ENCODE peak calls at places on chromosomes 12 and 14, in five cellular contexts. X, B, G, T and Z are unnamed samples.

GRCh38 chr12:69022674-69023073 is 89.7 kb upstream of the CPM start:
- DNase-seq in B (no peak), T (no peak), G (no peak), X (peak; percentile 25), Z (no peak)

GRCh38 chr14:55448146-55448614 is 7.8 kb upstream of the TBPL2 start:
- DNase-seq in X (peak; percentile 97), T (peak; percentile 87), G (peak; percentile 43), B (no peak), Z (peak; percentile 91)

GRCh38 chr12:109804820-109805761 is 28.1 kb downstream of the TRPV4 start:
- DNase-seq in G (peak; percentile 45), T (peak; percentile 62), B (peak; percentile 52), X (peak; percentile 39), Z (peak; percentile 47)

GRCh38 chr12:64181504-64182291 is 40.4 kb downstream of the KICS2 start:
- DNase-seq in B (peak; percentile 11), G (peak; percentile 67), T (peak; percentile 90), X (peak; percentile 99), Z (peak; percentile 91)

GRCh38 chr12:100823988-100824387 is 29.4 kb downstream of the ANO4 start:
- DNase-seq in X (peak; percentile 69), B (no peak), T (no peak), G (no peak), Z (peak; percentile 65)

GRCh38 chr14:100676089-100676685 is 50.5 kb upstream of the DLK1 start:
- DNase-seq in G (no peak), X (no peak), T (no peak), B (no peak), Z (no peak)

GRCh38 chr14:51962678-51963077 is 26.7 kb upstream of the RTRAF start:
- DNase-seq in T (no peak), X (peak; percentile 20), B (no peak), G (no peak), Z (no peak)

GRCh38 chr12:39647383-39647782 is 27.8 kb upstream of the ABCD2 start:
- DNase-seq in G (no peak), T (no peak), X (no peak), B (no peak), Z (no peak)

GRCh38 chr14:91202234-91202974 is 42.1 kb downstream of the GPR68 start:
- DNase-seq in T (no peak), B (no peak), X (no peak), G (peak; percentile 43), Z (peak; percentile 59)

GRCh38 chr12:127245437-127245836 is 1021.5 kb upstream of the TMEM132C start:
- DNase-seq in B (no peak), G (no peak), X (peak; percentile 59), T (no peak), Z (peak; percentile 24)

DNA sequence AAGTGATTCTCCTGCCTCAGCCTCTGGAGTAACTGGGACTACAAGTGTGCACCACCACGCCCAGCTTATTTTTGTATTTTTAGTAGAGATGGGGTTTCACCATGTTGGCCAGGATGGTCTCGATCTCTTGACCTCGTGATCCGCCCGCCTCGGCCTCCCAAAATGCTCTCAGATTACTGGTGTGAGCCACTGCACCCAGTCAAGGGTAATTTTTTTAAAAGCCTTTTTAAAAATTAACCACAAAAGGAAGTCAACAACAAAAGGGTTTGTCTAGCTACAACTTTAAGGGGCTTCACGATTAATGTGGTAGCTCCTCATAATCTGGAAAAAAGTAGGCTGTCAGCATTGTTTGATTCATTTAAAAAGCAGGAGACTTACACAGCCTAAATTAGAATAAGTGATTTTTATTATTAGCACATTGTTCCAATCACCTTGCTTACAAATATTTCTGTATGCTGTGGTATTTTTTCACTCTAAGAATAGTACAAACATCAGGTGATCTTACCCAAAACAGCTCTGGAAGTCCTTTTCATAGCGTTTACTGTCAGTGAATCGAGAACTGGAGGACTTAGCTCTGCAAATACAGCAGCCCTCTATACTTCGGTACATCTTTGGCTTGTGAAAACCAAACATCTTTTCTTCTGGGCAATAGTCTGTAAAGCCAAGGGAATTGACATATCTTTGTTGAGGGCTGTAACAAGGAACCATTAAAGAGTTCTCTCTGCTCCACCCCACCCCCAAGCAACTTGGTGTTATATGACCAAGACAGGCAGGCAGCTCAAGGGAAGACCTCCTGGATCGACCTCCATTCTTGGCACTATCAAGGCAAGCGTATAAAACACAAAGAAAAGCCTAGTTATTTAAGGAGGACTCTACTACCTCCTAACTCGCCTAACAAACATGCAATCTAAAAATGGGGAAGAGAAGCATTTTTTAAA is 28.1 kb downstream of the SINHCAF start:
- DNase-seq in T (no peak), G (no peak), B (no peak), X (no peak), Z (no peak)
- H3K4me3 ChIP-seq in T (no peak overlapping the region), G (no peak overlapping the region), B (no peak overlapping the region), X (no peak overlapping the region), Z (no peak overlapping the region)

DNA sequence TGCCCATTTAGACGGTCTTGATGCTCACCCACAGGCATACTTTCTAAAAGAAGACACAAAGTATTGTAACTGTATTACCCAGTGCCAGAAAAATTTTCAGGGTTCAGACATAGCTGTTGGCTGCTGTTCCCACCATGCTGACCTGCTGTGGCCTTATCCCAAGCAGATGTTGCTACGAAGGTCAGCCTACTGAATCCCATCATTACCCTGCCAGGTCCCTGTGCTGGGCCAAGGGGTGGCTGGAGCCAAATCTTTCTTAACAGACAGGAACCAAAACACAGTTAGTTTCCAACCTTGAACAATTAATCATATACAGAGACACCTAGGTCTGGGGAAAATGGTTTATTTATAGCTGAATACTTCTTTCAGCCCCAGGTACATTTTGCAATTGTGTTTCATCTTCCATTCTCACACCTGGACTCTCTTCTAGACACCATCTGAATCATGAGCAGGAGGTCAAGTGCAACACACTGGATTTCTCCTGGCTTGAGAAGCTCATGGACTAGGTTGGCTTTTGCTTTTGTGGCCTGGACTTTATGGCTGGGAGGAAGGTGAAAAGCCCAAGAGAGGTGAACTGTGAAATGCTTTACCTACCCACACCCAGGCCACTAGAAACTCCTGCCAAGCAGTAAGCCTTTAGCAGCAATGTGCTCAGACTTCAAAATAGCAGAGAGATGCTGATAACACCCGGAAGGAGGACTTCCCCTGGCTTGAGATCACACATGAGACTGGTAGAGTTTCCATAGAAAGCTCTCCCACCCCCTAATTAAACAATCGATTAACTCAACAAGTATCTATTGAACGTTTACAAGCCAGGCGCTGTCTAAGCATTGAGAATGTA is 150.1 kb downstream of the SUDS3 start:
- DNase-seq in B (no peak), T (no peak), X (no peak), G (no peak), Z (no peak)
- H3K4me3 ChIP-seq in B (no peak overlapping the region), T (no peak overlapping the region), X (no peak overlapping the region), G (no peak overlapping the region), Z (no peak overlapping the region)

GRCh38 chr12:52069410-52070242 is at the start of gene ATG101:
- DNase-seq in X (peak; percentile 96), G (peak; percentile 91), B (peak; percentile 93), T (peak; percentile 98), Z (peak; percentile 97)
- H3K4me3 ChIP-seq in X (peak within 1 kb of the TSS; percentile 64), G (peak within 1 kb of the TSS; percentile 94), B (peak within 1 kb of the TSS; percentile 97), T (peak within 1 kb of the TSS; percentile 100), Z (peak within 1 kb of the TSS; percentile 80)

DNA sequence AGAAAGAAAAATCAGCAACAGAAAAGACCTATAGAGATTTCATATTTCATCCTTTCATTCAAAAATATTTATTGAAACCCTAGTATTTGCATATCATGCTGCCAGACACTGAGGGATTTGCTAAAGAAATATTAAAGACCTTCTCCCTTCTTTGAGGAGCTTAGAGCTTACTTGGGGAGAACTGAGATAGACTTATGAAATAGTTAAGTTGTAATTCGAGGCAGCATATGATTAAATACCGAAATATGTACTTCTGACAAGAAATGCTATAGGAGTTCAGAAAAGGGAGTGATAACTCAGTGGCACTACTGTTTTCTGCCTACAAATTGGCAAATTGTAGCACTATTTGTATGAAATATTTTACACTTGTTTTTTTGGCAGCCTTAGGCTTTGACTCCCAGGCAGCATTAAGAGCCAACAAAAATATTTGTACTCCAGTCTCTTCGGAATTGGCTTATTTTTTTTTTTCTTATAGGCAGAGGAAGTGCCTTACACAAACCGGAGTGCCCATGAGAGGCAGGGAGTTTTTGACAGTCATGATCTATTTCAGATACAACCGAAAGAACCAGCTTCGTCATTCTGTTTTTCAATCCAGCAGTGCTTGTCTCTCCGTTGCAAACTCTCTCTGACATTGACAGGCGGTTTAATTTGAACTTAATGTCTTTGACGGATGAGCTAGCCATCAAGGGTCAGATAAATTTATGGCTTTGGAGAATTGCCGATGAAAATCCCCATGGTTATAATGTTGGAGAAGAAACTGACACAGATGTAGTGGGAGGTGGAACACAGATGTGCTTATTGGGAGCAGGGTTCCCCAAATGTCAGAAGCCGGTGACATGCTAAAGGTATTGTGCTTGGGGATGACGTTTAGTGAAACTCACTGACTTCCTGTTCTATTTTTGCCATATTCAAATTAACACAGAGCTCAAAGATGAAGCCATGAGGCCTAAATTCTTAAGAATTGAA is 59.4 kb downstream of the PLXNC1 start:
- DNase-seq in X (no peak), G (no peak), B (peak; percentile 47), T (no peak), Z (peak; percentile 1)
- H3K4me3 ChIP-seq in X (no peak overlapping the region), G (no peak overlapping the region), B (peak overlapping the region; percentile 5), T (no peak overlapping the region), Z (no peak overlapping the region)

GRCh38 chr12:115203661-115204060 is 519.7 kb upstream of the TBX3 start:
- DNase-seq in G (no peak), X (peak; percentile 59), B (no peak), T (no peak), Z (peak; percentile 50)

GRCh38 chr12:115205755-115206308 is 521.9 kb upstream of the TBX3 start:
- DNase-seq in B (no peak), T (no peak), X (no peak), G (no peak), Z (no peak)

GRCh38 chr12:115207216-115207915 is 523.4 kb upstream of the TBX3 start:
- DNase-seq in G (no peak), T (no peak), X (no peak), B (no peak), Z (no peak)

GRCh38 chr12:115208098-115208497 is 524.1 kb upstream of the TBX3 start:
- DNase-seq in T (no peak), G (no peak), B (no peak), X (no peak), Z (no peak)

GRCh38 chr12:115204957-115205754 is 521.2 kb upstream of the TBX3 start:
- DNase-seq in X (peak; percentile 68), G (no peak), T (peak; percentile 48), B (no peak), Z (peak; percentile 76)
- H3K4me3 ChIP-seq in X (no peak overlapping the region), G (no peak overlapping the region), T (no peak overlapping the region), B (no peak overlapping the region), Z (no peak overlapping the region)

GRCh38 chr14:49897965-49898364 is 5.1 kb downstream of the ARF6 start:
- DNase-seq in T (no peak), G (no peak), B (no peak), X (no peak), Z (no peak)
- H3K4me3 ChIP-seq in T (peak overlapping the region; percentile 6), G (no peak overlapping the region), B (no peak overlapping the region), X (no peak overlapping the region), Z (no peak overlapping the region)